ENCODE peak calls at places on chromosomes 4 and X, in six cellular contexts. B is CD4-positive, alpha-beta T cell; R is body of pancreas; V is astrocyte of the spinal cord; A is fibroblast of lung; J is non-pigmented ciliary epithelial cell. P is an unnamed sample.

GRCh38 chr4:63851496-63851895 is 557.8 kb downstream of the TECRL start:
- DNase-seq in B (no peak), R (no peak), V (no peak), A (no peak), J (no peak), P (no peak)

GRCh38 chr4:64935469-64936001 is 526.3 kb upstream of the TECRL start:
- DNase-seq in B (no peak), R (no peak), V (no peak), A (no peak), J (no peak), P (no peak)

GRCh38 chrX:97199501-97199900 is 315.8 kb downstream of the RPA4 start:
- DNase-seq in B (no peak), R (no peak), V (peak), A (peak), J (peak), P (no peak)

GRCh38 chrX:135982860-135983259 is 2.4 kb upstream of the SLC9A6 start:
- DNase-seq in B (no peak), R (no peak), V (no peak), A (no peak), J (no peak), P (no peak)

GRCh38 chr4:110467400-110467799 is 8.6 kb upstream of the ENPEP start:
- DNase-seq in B (no peak), R (no peak), V (no peak), A (no peak), J (no peak), P (no peak)

GRCh38 chr4:119656986-119657635 is 28.5 kb upstream of the PDE5A start:
- DNase-seq in B (no peak), R (no peak), V (peak), A (no peak), J (no peak), P (no peak)

GRCh38 chr4:42150653-42151567 is 1.5 kb downstream of the BEND4 start:
- DNase-seq in B (no peak), R (no peak), V (no peak), A (no peak), J (no peak), P (no peak)

GRCh38 chr4:52939739-52940138 is 77.6 kb downstream of the RASL11B start:
- DNase-seq in B (no peak), R (peak), V (no peak), A (no peak), J (no peak), P (no peak)

GRCh38 chr4:108783666-108784463 is 21.0 kb upstream of the ETNPPL start:
- DNase-seq in B (no peak), R (peak), V (no peak), A (peak), J (no peak), P (no peak)

GRCh38 chrX:141641138-141641537 is 51.6 kb downstream of the SPANXA2 start:
- DNase-seq in B (no peak), R (no peak), V (no peak), A (no peak), J (no peak), P (no peak)

P was measured in mucosa of descending colon.